ENCODE peak calls at places on chromosomes 5 and 9, in seven cellular contexts. H is AG10803, M is fibroblast of lung, C is gastrocnemius medialis, F is coronary artery, P is tibial artery, J is ascending aorta. S is an unnamed sample.

GRCh38 chr5:174283176-174283575 is 237.7 kb downstream of the NSG2 start:
- DNase-seq in M (no peak), F (no peak), C (no peak), H (no peak), P (no peak), J (no peak), S (no peak)

GRCh38 chr5:103525366-103525765 is 37.2 kb downstream of the NUDT12 start:
- DNase-seq in P (no peak), M (no peak), H (no peak), J (no peak), F (no peak), C (no peak), S (no peak)

GRCh38 chr5:111153483-111153882 is 61.3 kb downstream of the WDR36 start:
- DNase-seq in M (no peak), F (no peak), H (no peak), C (no peak), P (no peak), J (no peak), S (no peak)

GRCh38 chr5:102536323-102536928 is 37.6 kb upstream of the SLCO6A1 start:
- DNase-seq in C (no peak), J (no peak), M (peak), F (no peak), P (no peak), H (peak), S (no peak)

GRCh38 chr9:97534185-97534584 is 32.7 kb downstream of the TMOD1 start:
- DNase-seq in J (no peak), M (no peak), P (peak), F (no peak), C (no peak), H (no peak), S (no peak)

GRCh38 chr9:134060546-134060945 is 7.3 kb downstream of the BRD3 start:
- DNase-seq in M (no peak), F (no peak), C (no peak), J (no peak), H (peak), P (no peak), S (no peak)

GRCh38 chr5:57845025-57845424 is 362.4 kb upstream of the ACTBL2 start:
- DNase-seq in F (no peak), H (no peak), C (no peak), P (no peak), M (no peak), J (no peak), S (no peak)

GRCh38 chr9:137387034-137387890 is 35.7 kb downstream of the EXD3 start:
- DNase-seq in P (peak), J (no peak), M (no peak), H (no peak), C (no peak), F (no peak), S (no peak)

GRCh38 chr5:54669285-54669684 is 151.7 kb downstream of the SNX18 start:
- DNase-seq in M (peak), C (no peak), P (no peak), F (no peak), J (no peak), H (peak), S (no peak)

GRCh38 chr5:97751556-97751955 is 568.5 kb upstream of the RIOK2 start:
- DNase-seq in F (no peak), C (no peak), M (no peak), J (no peak), P (no peak), H (no peak), S (no peak)

GRCh38 chr9:33748633-33749304 is 46.6 kb upstream of the PRSS3 start:
- DNase-seq in F (no peak), J (no peak), M (no peak), P (no peak), C (no peak), H (no peak), S (no peak)

GRCh38 chr9:96073531-96074284 is 198.2 kb downstream of the ERCC6L2 start:
- DNase-seq in J (no peak), F (no peak), C (peak), P (no peak), H (no peak), M (no peak), S (no peak)

GRCh38 chr5:7018144-7018543 is 304.9 kb downstream of the TENT4A start:
- DNase-seq in H (no peak), P (no peak), C (no peak), M (no peak), F (no peak), J (no peak), S (no peak)

GRCh38 chr5:87390576-87391199 is 22.0 kb downstream of the CCNH start:
- DNase-seq in J (no peak), P (no peak), H (peak), C (no peak), M (peak), F (no peak), S (no peak)

GRCh38 chr5:76601470-76601869 is 21.7 kb downstream of the F2RL2 start:
- DNase-seq in F (no peak), H (peak), P (no peak), M (peak), J (no peak), C (no peak), S (no peak)

GRCh38 chr5:121182788-121183490 is 668.7 kb upstream of the FTMT start:
- DNase-seq in H (no peak), C (no peak), M (peak), P (no peak), J (no peak), F (no peak), S (no peak)

GRCh38 chr9:7946458-7946857 is 146.9 kb upstream of the DMAC1 start:
- DNase-seq in J (no peak), P (no peak), F (no peak), M (no peak), H (no peak), C (no peak), S (no peak)

GRCh38 chr5:35857606-35858205 is 1.0 kb downstream of the IL7R start:
- DNase-seq in F (no peak), M (peak), H (peak), J (no peak), C (no peak), P (no peak), S (no peak)

GRCh38 chr5:79975422-79975821 is 15.6 kb downstream of the MTX3 start:
- DNase-seq in P (no peak), C (no peak), F (no peak), J (no peak), H (peak), M (no peak), S (no peak)

GRCh38 chr9:100498592-100498991 is 25.6 kb downstream of the TMEFF1 start:
- DNase-seq in C (no peak), H (peak), M (peak), F (no peak), J (no peak), P (no peak), S (no peak)

GRCh38 chr9:136760424-136760823 is 2.4 kb upstream of the LCN8 start:
- DNase-seq in C (no peak), J (no peak), P (no peak), H (no peak), M (no peak), F (no peak), S (no peak)

GRCh38 chr5:16616536-16617271 is at the start of gene RETREG1:
- DNase-seq in M (no peak), C (no peak), P (peak), F (no peak), H (no peak), J (peak), S (peak)

GRCh38 chr9:124348831-124349230 is 66.4 kb downstream of the PSMB7 start:
- DNase-seq in J (no peak), C (no peak), P (peak), M (no peak), F (no peak), H (no peak), S (no peak)

GRCh38 chr5:41527201-41527779 is 16.9 kb upstream of the PLCXD3 start:
- DNase-seq in J (no peak), M (peak), H (peak), F (peak), P (peak), C (no peak), S (no peak)

GRCh38 chr5:1552469-1553255 is 28.9 kb upstream of the LPCAT1 start:
- DNase-seq in J (no peak), M (peak), P (peak), C (no peak), F (peak), H (peak), S (no peak)

GRCh38 chr5:93053825-93054224 is 527.2 kb downstream of the NR2F1-AS1 start:
- DNase-seq in F (no peak), H (no peak), C (no peak), J (no peak), P (no peak), M (peak), S (no peak)

GRCh38 chr9:22102347-22103053 is 93.4 kb upstream of the CDKN2B start:
- DNase-seq in M (no peak), H (no peak), P (no peak), J (no peak), F (no peak), C (no peak), S (no peak)

GRCh38 chr9:75852746-75853145 is 37.7 kb upstream of the PCSK5 start:
- DNase-seq in C (no peak), F (no peak), J (no peak), H (no peak), P (no peak), M (no peak), S (no peak)

GRCh38 chr5:66769839-66770617 is 173.8 kb downstream of the MAST4 start:
- DNase-seq in P (no peak), C (no peak), J (no peak), F (no peak), H (no peak), M (peak), S (no peak)
- TF ChIP-seq CTCF in P (no peak), C (no peak), J (no peak), F (no peak), H (peak), M (no peak), S (no peak)

GRCh38 chr5:3142261-3143027 is 391.0 kb upstream of the IRX2 start:
- DNase-seq in C (no peak), F (no peak), M (no peak), P (no peak), J (no peak), H (no peak), S (no peak)
- TF ChIP-seq CTCF in C (no peak), F (no peak), M (no peak), P (no peak), J (no peak), H (no peak), S (no peak)

GRCh38 chr5:78555870-78556269 is 92.7 kb downstream of the LHFPL2 start:
- DNase-seq in H (no peak), C (no peak), M (no peak), J (no peak), F (no peak), P (no peak), S (no peak)
- TF ChIP-seq CTCF in H (no peak), C (no peak), M (no peak), J (no peak), F (no peak), P (no peak), S (no peak)

GRCh38 chr9:2469681-2470141 is 151.9 kb upstream of the VLDLR start:
- DNase-seq in H (peak), F (no peak), P (no peak), J (no peak), M (peak), C (no peak), S (no peak)
- TF ChIP-seq CTCF in H (no peak), F (no peak), P (no peak), J (no peak), M (no peak), C (no peak), S (no peak)

GRCh38 chr9:74697535-74697934 is 190.2 kb downstream of the TRPM6 start:
- DNase-seq in F (no peak), J (no peak), C (no peak), H (no peak), P (no peak), M (no peak), S (no peak)

DNA sequence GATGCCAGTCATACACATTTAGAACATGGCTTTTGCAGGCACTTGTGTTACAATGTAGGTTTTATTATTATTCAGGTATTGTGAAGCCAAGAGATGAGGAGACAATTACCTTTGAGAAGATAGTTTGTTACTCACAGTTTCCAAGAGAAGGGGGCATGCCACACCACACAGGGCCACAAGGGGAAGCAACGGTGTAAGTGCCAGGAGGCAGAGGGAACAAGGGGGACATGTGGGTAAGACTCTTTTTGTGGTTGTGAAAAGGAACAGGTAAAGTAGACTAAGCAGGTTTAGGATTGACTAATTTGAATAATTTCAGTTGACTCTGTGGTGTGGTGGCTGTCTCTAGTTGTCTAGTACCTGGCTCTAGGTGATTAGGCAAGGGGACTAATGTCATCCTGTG is 191.2 kb downstream of the TRPM6 start:
- DNase-seq in J (no peak), C (no peak), P (no peak), H (no peak), M (no peak), F (no peak), S (no peak)
- TF ChIP-seq CTCF in J (no peak), C (no peak), P (no peak), H (no peak), M (no peak), F (no peak), S (no peak)

S was measured in omental fat pad.